ENCODE peak calls at places on chromosomes 7 and 10, in four cellular contexts. H, P, W and G are unnamed samples.

GRCh38 chr7:132030883-132031282 is 474.5 kb upstream of the PODXL start:
- DNase-seq in P (no peak), W (no peak), H (no peak), G (no peak)

GRCh38 chr7:25496394-25497103 is 268.3 kb upstream of the NPVF start:
- DNase-seq in W (peak), P (no peak), H (no peak), G (no peak)

GRCh38 chr7:129066290-129067131 is 11.6 kb upstream of the TNPO3 start:
- DNase-seq in P (no peak), W (no peak), H (no peak), G (peak)

GRCh38 chr7:37516610-37517108 is 68.0 kb upstream of the ELMO1 start:
- DNase-seq in H (no peak), W (no peak), P (no peak), G (no peak)

GRCh38 chr7:140358024-140358770 is 40.1 kb downstream of the SLC37A3 start:
- DNase-seq in H (no peak), W (no peak), P (no peak), G (no peak)

GRCh38 chr10:113802997-113803396 is 50.9 kb downstream of the DCLRE1A start:
- DNase-seq in H (no peak), P (no peak), W (no peak), G (no peak)

GRCh38 chr10:71805776-71806705 is 32.7 kb upstream of the VSIR start:
- DNase-seq in H (peak), P (no peak), W (no peak), G (no peak)

GRCh38 chr7:94183289-94183749 is 179.2 kb upstream of the BET1 start:
- DNase-seq in H (no peak), P (peak), W (no peak), G (peak)

GRCh38 chr7:22083711-22084289 is 138.1 kb upstream of the CDCA7L start:
- DNase-seq in H (no peak), W (no peak), P (no peak), G (no peak)

GRCh38 chr7:100444311-100445278 is 8.3 kb upstream of the PPP1R35 start:
- DNase-seq in H (no peak), P (peak), W (no peak), G (no peak)

GRCh38 chr10:117509573-117509972 is 33.0 kb upstream of the EMX2 start:
- DNase-seq in P (no peak), W (no peak), H (peak), G (no peak)

GRCh38 chr7:11786186-11786585 is 45.8 kb downstream of the THSD7A start:
- DNase-seq in H (no peak), P (no peak), W (no peak), G (peak)

GRCh38 chr10:68154211-68154497 is 44.9 kb downstream of the MYPN start:
- DNase-seq in H (peak), W (no peak), P (no peak), G (peak)

GRCh38 chr10:70761031-70761601 is 24.1 kb downstream of the TBATA start:
- DNase-seq in W (no peak), P (no peak), H (peak), G (peak)

GRCh38 chr7:142478479-142479220 is 220.8 kb upstream of the PRSS58 start:
- DNase-seq in H (no peak), W (no peak), P (peak), G (peak)

GRCh38 chr7:40716052-40716451 is 581.2 kb downstream of the SUGCT start:
- DNase-seq in P (no peak), W (no peak), H (no peak), G (no peak)

GRCh38 chr10:43877001-43877400 is 228.3 kb upstream of the ZNF32 start:
- DNase-seq in H (no peak), P (no peak), W (no peak), G (no peak)

GRCh38 chr7:2688409-2689342 is 674 bp downstream of the AMZ1 start:
- DNase-seq in W (peak), H (peak), P (no peak), G (no peak)

GRCh38 chr7:30900053-30900452 is 11.6 kb upstream of the AQP1 start:
- DNase-seq in H (no peak), P (no peak), W (no peak), G (no peak)

GRCh38 chr10:124158592-124158991 is 65.2 kb upstream of the CHST15 start:
- DNase-seq in H (no peak), P (no peak), W (no peak), G (no peak)

GRCh38 chr10:105634283-105634682 is 993.2 kb downstream of the SORCS3 start:
- DNase-seq in H (no peak), W (no peak), P (no peak), G (no peak)

GRCh38 chr7:116772423-116772852 is 89.9 kb upstream of the CAPZA2 start:
- DNase-seq in W (no peak), P (peak), H (no peak), G (no peak)

GRCh38 chr7:36370046-36370445 is 19.6 kb upstream of the ANLN start:
- DNase-seq in H (no peak), W (no peak), P (no peak), G (no peak)
- TF ChIP-seq SUZ12 in H (no peak), W (no peak), P (no peak), G (no peak)

GRCh38 chr7:130734525-130735272 is 692 bp upstream of the KLF14 start:
- DNase-seq in P (no peak), H (no peak), W (no peak), G (no peak)
- TF ChIP-seq YY1 in P (no peak), H (no peak), W (no peak), G (no peak)

DNA sequence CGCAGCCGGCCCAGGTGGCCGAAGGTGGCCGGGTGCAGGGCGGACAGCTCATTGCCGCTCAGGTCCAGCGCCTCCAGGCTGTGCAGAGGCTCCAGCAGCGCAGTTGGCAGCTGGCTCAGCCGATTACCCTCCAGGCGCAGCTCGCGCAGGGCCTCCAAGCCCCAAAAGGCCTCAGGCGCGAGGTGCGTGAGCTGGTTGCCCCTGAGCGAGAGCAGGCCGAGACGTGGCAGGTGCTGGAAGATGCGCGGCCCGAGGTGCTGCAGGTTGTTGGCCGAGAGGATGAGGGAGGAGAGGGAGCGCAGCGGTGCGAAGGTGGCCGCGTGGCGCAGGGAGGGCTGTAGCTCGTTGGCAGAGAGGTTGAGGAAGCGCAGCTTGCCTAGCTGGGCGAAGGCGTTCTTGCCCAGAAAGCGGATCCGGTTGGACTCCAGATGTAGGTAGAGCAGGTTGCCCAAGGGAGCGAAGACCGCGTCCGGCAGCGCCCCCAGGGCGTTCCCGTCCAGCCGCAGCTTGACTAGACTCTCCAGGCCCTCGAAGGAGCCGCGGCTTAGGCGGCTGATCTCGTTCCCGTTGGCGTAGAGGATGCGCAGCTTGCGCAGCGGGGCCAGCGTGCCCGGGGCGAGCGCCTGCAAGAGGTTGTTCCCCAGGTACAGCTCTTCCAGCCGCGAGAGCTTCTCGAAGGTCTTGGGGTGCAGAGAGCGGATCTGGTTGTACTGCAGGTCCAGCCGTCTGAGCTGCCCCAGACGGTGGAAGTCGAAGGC is 887 bp downstream of the TRIL start:
- DNase-seq in P (no peak), W (no peak), H (peak), G (no peak)
- H3K4me3 ChIP-seq in P (no peak), W (no peak), H (peak), G (peak)

GRCh38 chr7:108292541-108292940 is 162.4 kb upstream of the LAMB4 start:
- DNase-seq in P (no peak), W (no peak), H (no peak), G (no peak)
- TF ChIP-seq SUZ12 in P (no peak), W (no peak), H (no peak), G (no peak)

DNA sequence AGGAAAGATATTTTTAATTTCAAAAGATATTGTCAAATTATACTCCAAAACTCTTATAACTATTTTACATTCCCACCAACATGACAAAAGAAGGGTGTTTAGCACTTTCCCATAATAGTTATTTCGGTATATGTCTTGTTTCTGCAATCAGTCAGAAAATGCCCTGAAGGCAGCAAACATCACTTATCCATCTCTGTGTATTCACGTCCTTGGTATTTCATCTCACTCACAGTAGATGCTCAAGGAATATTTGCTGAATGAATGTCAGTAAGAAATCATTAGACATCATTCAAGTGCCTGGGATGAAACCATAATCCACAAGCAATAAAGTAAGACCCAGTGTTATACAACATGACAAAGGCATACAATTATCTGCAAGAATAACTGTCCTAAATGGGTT is 112.7 kb downstream of the GFRA1 start:
- DNase-seq in P (no peak), H (no peak), W (no peak), G (no peak)
- TF ChIP-seq YY1 in P (no peak), H (no peak), W (no peak), G (no peak)

GRCh38 chr7:47999413-47999812 is 20.0 kb upstream of the HUS1 start:
- DNase-seq in P (no peak), H (no peak), W (no peak), G (no peak)
- H3K4me3 ChIP-seq in P (no peak), H (no peak), W (no peak), G (no peak)

DNA sequence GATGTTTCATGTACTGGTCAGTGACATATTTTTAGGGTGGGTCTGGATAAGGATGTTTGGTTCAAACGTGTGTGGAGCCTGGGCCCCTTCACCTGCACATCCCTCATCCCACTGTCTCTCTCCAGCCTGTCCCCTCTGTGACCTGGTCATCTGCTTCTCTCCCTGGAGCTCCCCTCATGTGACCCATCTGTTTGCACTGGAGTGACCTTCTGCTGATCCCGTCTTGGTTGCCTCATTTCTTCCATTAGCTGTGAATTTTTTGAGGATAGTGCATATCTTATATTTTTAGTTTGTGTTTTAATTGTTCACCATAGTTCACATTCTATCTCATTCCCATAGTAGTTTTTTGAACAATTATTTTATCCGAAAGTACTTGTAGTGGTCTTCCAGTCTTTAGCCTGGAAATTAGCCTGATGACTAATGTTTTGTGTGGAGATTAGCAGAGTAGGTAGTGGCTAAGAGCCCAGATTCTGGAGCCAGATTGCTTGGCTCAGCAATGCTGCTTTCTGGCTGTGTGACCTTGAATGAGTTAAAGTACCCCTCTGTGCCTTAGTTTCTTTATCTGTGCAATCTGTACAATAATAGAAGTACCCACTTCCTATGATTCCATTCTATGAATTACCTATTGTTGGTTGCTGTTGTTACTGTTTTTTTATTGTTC is 224.5 kb downstream of the LRMDA start:
- DNase-seq in H (no peak), W (no peak), P (peak), G (no peak)
- TF ChIP-seq SUZ12 in H (no peak), W (no peak), P (no peak), G (no peak)

GRCh38 chr7:159078911-159079270 is 65.8 kb downstream of the VIPR2 start:
- DNase-seq in P (no peak), H (peak), W (no peak), G (no peak)
- TF ChIP-seq YY1 in P (no peak), H (no peak), W (no peak), G (no peak)

GRCh38 chr7:27901028-27901760 is 161.2 kb downstream of the TAX1BP1 start:
- DNase-seq in P (no peak), W (peak), H (no peak), G (no peak)
- H3K4me3 ChIP-seq in P (no peak), W (peak), H (no peak), G (no peak)